ENCODE peak calls at places on chromosomes 3 and 15, in eight cellular contexts. O is CD4-positive, CD25-positive, alpha-beta regulatory T cell; C is ovary; S is dorsolateral prefrontal cortex; J is cardiac muscle cell; U is aorta; N is upper lobe of left lung; A is SJSA1. E is an unnamed sample.

GRCh38 chr15:77436822-77437221 is 16.1 kb downstream of the HMG20A start:
- DNase-seq in O (no peak), C (no peak), S (no peak), J (no peak), U (no peak), N (no peak), A (no peak), E (no peak)

GRCh38 chr3:32867954-32868353 is 50.2 kb downstream of the TRIM71 start:
- DNase-seq in O (no peak), C (no peak), S (no peak), J (no peak), U (no peak), N (no peak), A (no peak), E (no peak)

GRCh38 chr15:71080705-71081104 is 34.6 kb upstream of the THSD4 start:
- DNase-seq in O (no peak), C (no peak), S (no peak), J (no peak), U (no peak), N (no peak), A (no peak), E (no peak)

GRCh38 chr3:171192176-171192854 is 165.8 kb upstream of the SLC2A2 start:
- DNase-seq in O (no peak), C (no peak), S (no peak), J (no peak), U (no peak), N (no peak), A (peak; percentile 44), E (no peak)

GRCh38 chr3:7397097-7397496 is 536.2 kb downstream of the GRM7 start:
- DNase-seq in O (no peak), C (no peak), S (no peak), J (no peak), U (no peak), N (no peak), A (no peak), E (no peak)

GRCh38 chr3:68206524-68207117 is 552.2 kb upstream of the SUCLG2 start:
- DNase-seq in O (no peak), C (no peak), S (no peak), J (no peak), U (no peak), N (no peak), A (no peak), E (peak; percentile 70)

GRCh38 chr15:72117448-72117697 is 577 bp downstream of the MYO9A start:
- DNase-seq in O (peak; percentile 55), C (peak; percentile 88), S (peak; percentile 47), J (peak; percentile 85), U (peak; percentile 95), N (peak; percentile 97), A (peak; percentile 85), E (no peak)

GRCh38 chr15:98547255-98547654 is 101.1 kb upstream of the IGF1R start:
- DNase-seq in O (no peak), C (no peak), S (no peak), J (no peak), U (no peak), N (no peak), A (no peak), E (no peak)

GRCh38 chr3:51968175-51968681 is 974 bp upstream of the PCBP4 start:
- DNase-seq in O (no peak), C (no peak), S (no peak), J (peak; percentile 63), U (no peak), N (no peak), A (no peak), E (no peak)

GRCh38 chr3:179929091-179929529 is 107.6 kb downstream of the PEX5L start:
- DNase-seq in O (peak; percentile 9), C (peak; percentile 64), S (no peak), J (peak; percentile 78), U (no peak), N (no peak), A (no peak), E (peak; percentile 89)

GRCh38 chr3:50651875-50652529 is 22.7 kb upstream of the DOCK3 start:
- DNase-seq in O (no peak), C (no peak), S (no peak), J (no peak), U (no peak), N (no peak), A (no peak), E (no peak)

GRCh38 chr3:50815844-50816243 is 141.1 kb downstream of the DOCK3 start:
- DNase-seq in O (no peak), C (no peak), S (no peak), J (no peak), U (no peak), N (no peak), A (no peak), E (no peak)

GRCh38 chr15:55710286-55710685 is 32.7 kb downstream of the PRTG start:
- DNase-seq in O (no peak), C (no peak), S (no peak), J (no peak), U (no peak), N (no peak), A (no peak), E (no peak)

GRCh38 chr15:50774450-50774849 is 8.9 kb upstream of the SPPL2A start:
- DNase-seq in O (peak; percentile 53), C (no peak), S (no peak), J (no peak), U (no peak), N (no peak), A (no peak), E (no peak)

GRCh38 chr3:72176537-72177041 is 391.6 kb upstream of the PROK2 start:
- DNase-seq in O (no peak), C (no peak), S (no peak), J (no peak), U (no peak), N (peak; percentile 56), A (no peak), E (peak; percentile 87)

GRCh38 chr3:72177075-72178050 is 392.4 kb upstream of the PROK2 start:
- DNase-seq in O (no peak), C (peak; percentile 77), S (no peak), J (no peak), U (peak; percentile 82), N (peak; percentile 81), A (peak; percentile 51), E (peak; percentile 63)

GRCh38 chr3:72180405-72180804 is 395.5 kb upstream of the PROK2 start:
- DNase-seq in O (no peak), C (no peak), S (no peak), J (no peak), U (no peak), N (no peak), A (no peak), E (no peak)

GRCh38 chr3:72179107-72179464 is 394.1 kb upstream of the PROK2 start:
- DNase-seq in O (no peak), C (no peak), S (no peak), J (no peak), U (no peak), N (no peak), A (no peak), E (no peak)

GRCh38 chr3:72178463-72179106 is 393.6 kb upstream of the PROK2 start:
- DNase-seq in O (no peak), C (no peak), S (no peak), J (no peak), U (no peak), N (no peak), A (no peak), E (no peak)
- H3K27me3 ChIP-seq in O (peaks cover 14% of the 10 kb centered on the region), C (no peaks in the 10 kb centered on the region), S (no peaks in the 10 kb centered on the region), J (peaks cover 3% of the 10 kb centered on the region), U (no peaks in the 10 kb centered on the region), N (no peaks in the 10 kb centered on the region), A (no peaks in the 10 kb centered on the region), E (no peaks in the 10 kb centered on the region)

GRCh38 chr15:69747193-69747592 is 294.6 kb downstream of the RPLP1 start:
- DNase-seq in O (no peak), C (no peak), S (no peak), J (no peak), U (no peak), N (no peak), A (peak; percentile 27), E (no peak)
- H3K27me3 ChIP-seq in O (peaks cover 6% of the 10 kb centered on the region), C (no peaks in the 10 kb centered on the region), S (peaks cover 18% of the 10 kb centered on the region), J (peaks cover 7% of the 10 kb centered on the region), U (no peaks in the 10 kb centered on the region), N (no peaks in the 10 kb centered on the region), A (no peaks in the 10 kb centered on the region), E (no peaks in the 10 kb centered on the region)

GRCh38 chr15:65962187-65962586 is 92.9 kb downstream of the RAB11A start:
- DNase-seq in O (no peak), C (no peak), S (no peak), J (no peak), U (no peak), N (no peak), A (no peak), E (no peak)
- H3K27me3 ChIP-seq in O (peaks cover 6% of the 10 kb centered on the region), C (no peaks in the 10 kb centered on the region), S (no peaks in the 10 kb centered on the region), J (peaks cover 4% of the 10 kb centered on the region), U (no peaks in the 10 kb centered on the region), N (no peaks in the 10 kb centered on the region), A (peaks cover 27% of the 10 kb centered on the region), E (no peaks in the 10 kb centered on the region)

DNA sequence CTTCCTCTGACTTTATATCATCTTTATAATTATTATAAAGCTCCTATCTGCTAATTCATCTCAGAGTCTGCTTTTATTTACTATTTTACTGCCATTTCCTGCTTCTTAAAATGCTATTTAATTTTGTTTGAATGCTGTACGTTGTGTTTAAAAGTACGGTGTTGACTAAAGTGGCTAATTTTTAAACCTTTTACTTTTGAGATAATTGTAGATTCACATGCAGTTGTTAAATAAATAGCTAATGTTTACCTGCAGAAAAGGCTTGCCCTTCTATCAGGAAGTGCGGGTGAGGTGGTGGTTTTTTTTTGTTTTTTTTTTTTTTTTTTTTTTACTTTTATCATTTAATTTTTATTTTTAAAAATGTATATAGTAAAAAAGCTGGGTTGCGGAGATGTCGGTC is 41.3 kb downstream of the XYLB start:
- DNase-seq in O (no peak), C (no peak), S (no peak), J (no peak), U (no peak), N (no peak), A (no peak), E (no peak)
- H3K27me3 ChIP-seq in O (no peaks in the 10 kb centered on the region), C (no peaks in the 10 kb centered on the region), S (no peaks in the 10 kb centered on the region), J (no peaks in the 10 kb centered on the region), U (no peaks in the 10 kb centered on the region), N (no peaks in the 10 kb centered on the region), A (no peaks in the 10 kb centered on the region), E (no peaks in the 10 kb centered on the region)

DNA sequence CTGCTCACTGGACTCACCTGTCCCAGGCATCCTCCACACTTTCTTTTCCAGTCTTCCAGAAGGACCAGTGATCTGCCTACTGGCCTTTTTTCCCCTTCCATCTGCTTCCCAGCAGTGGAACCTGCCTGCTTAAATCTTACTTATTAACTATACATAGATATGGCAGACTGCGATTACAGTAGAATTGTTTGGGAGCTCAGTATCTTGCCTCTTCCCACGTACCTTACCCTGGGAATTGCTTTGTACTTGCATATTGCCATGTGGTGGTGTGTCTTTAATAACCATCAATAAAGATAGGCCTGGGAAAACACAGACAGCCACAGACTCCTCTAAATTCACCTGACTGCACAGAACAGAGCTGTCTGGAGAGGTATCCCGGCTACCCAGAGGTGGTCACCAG is 11.7 kb upstream of the HES1 start:
- DNase-seq in O (no peak), C (no peak), S (no peak), J (no peak), U (no peak), N (no peak), A (no peak), E (no peak)
- H3K27me3 ChIP-seq in O (peaks cover 7% of the 10 kb centered on the region), C (no peaks in the 10 kb centered on the region), S (no peaks in the 10 kb centered on the region), J (peaks cover 3% of the 10 kb centered on the region), U (no peaks in the 10 kb centered on the region), N (no peaks in the 10 kb centered on the region), A (no peaks in the 10 kb centered on the region), E (peaks cover 4% of the 10 kb centered on the region)

E was measured in Karpas-422.